ENCODE peak calls at places on chromosomes 5 and 9, in four cellular contexts. Y, E, X and R are unnamed samples.

GRCh38 chr9:4295160-4295559 is 4.7 kb downstream of the GLIS3 start:
- DNase-seq in Y (no peak), E (no peak), X (no peak), R (no peak)

GRCh38 chr5:16057277-16057676 is 122.3 kb downstream of the MARCHF11 start:
- DNase-seq in Y (peak; percentile 9), E (no peak), X (peak; percentile 82), R (no peak)

GRCh38 chr9:8825600-8826147 is 1026.1 kb upstream of the DMAC1 start:
- DNase-seq in Y (no peak), E (no peak), X (no peak), R (no peak)

GRCh38 chr5:118611332-118611945 is 376.9 kb downstream of the DTWD2 start:
- DNase-seq in Y (peak; percentile 33), E (peak; percentile 17), X (peak; percentile 53), R (peak; percentile 70)

GRCh38 chr5:158647264-158647663 is 452.5 kb downstream of the EBF1 start:
- DNase-seq in Y (no peak), E (no peak), X (no peak), R (no peak)

GRCh38 chr9:69817202-69817601 is 3.4 kb upstream of the CFAP95 start:
- DNase-seq in Y (no peak), E (no peak), X (no peak), R (no peak)

GRCh38 chr5:50299896-50300295 is 141.2 kb downstream of the EMB start:
- DNase-seq in Y (no peak), E (no peak), X (no peak), R (no peak)

GRCh38 chr5:124301850-124302249 is 444.6 kb downstream of the ZNF608 start:
- DNase-seq in Y (peak; percentile 33), E (peak; percentile 72), X (peak; percentile 39), R (no peak)

GRCh38 chr5:110258460-110258859 is 468.0 kb downstream of the TMEM232 start:
- DNase-seq in Y (peak; percentile 1), E (no peak), X (peak; percentile 74), R (peak; percentile 78)

GRCh38 chr5:77709340-77709739 is 66.8 kb downstream of the TBCA start:
- DNase-seq in Y (no peak), E (no peak), X (no peak), R (no peak)

GRCh38 chr5:100902406-100903035 is 561 bp downstream of the ST8SIA4 start:
- DNase-seq in Y (peak; percentile 33), E (no peak), X (peak; percentile 11), R (no peak)

GRCh38 chr5:52760695-52761366 is 26.9 kb upstream of the ITGA1 start:
- DNase-seq in Y (no peak), E (no peak), X (no peak), R (no peak)

GRCh38 chr5:144710620-144711019 is 539.9 kb downstream of the KCTD16 start:
- DNase-seq in Y (no peak), E (no peak), X (no peak), R (no peak)

GRCh38 chr9:107443786-107444185 is 45.8 kb downstream of the KLF4 start:
- DNase-seq in Y (no peak), E (no peak), X (no peak), R (no peak)

GRCh38 chr9:81430727-81431126 is 258.6 kb downstream of the TLE1 start:
- DNase-seq in Y (peak; percentile 33), E (peak; percentile 72), X (no peak), R (no peak)

GRCh38 chr9:94909250-94909894 is 182.9 kb downstream of the AOPEP start:
- DNase-seq in Y (no peak), E (no peak), X (peak; percentile 27), R (no peak)

GRCh38 chr5:1335540-1336095 is 9.3 kb downstream of the CLPTM1L start:
- DNase-seq in Y (no peak), E (no peak), X (no peak), R (no peak)

GRCh38 chr5:154795235-154795596 is 40.0 kb downstream of the LARP1 start:
- DNase-seq in Y (peak; percentile 41), E (peak; percentile 17), X (no peak), R (no peak)

GRCh38 chr5:88727705-88728313 is 155.2 kb downstream of the MEF2C start:
- DNase-seq in Y (peak; percentile 62), E (peak; percentile 24), X (peak; percentile 41), R (no peak)

GRCh38 chr5:151892393-151892792 is 32.3 kb downstream of the GLRA1 start:
- DNase-seq in Y (no peak), E (no peak), X (no peak), R (peak; percentile 23)

GRCh38 chr5:125409101-125409495 is 662.7 kb upstream of the ZNF608 start:
- DNase-seq in Y (no peak), E (peak; percentile 18), X (peak; percentile 61), R (no peak)

GRCh38 chr9:752201-752600 is 89.3 kb upstream of the DMRT1 start:
- DNase-seq in Y (peak; percentile 96), E (peak; percentile 97), X (peak; percentile 93), R (no peak)

GRCh38 chr9:31908891-31909480 is 475.5 kb upstream of the ACO1 start:
- DNase-seq in Y (no peak), E (no peak), X (peak; percentile 66), R (no peak)

GRCh38 chr5:32489791-32490581 is 45.4 kb upstream of the ZFR start:
- DNase-seq in Y (peak; percentile 90), E (peak; percentile 87), X (peak; percentile 76), R (peak; percentile 78)

GRCh38 chr5:172114875-172115422 is 73.1 kb downstream of the STK10 start:
- DNase-seq in Y (no peak), E (no peak), X (no peak), R (no peak)

GRCh38 chr5:1101991-1102713 is 9.7 kb downstream of the SLC12A7 start:
- DNase-seq in Y (peak; percentile 20), E (peak; percentile 18), X (no peak), R (peak; percentile 57)

GRCh38 chr9:138044485-138045383 is 167.2 kb downstream of the CACNA1B start:
- DNase-seq in Y (no peak), E (no peak), X (no peak), R (no peak)

GRCh38 chr5:149493316-149493715 is 57.9 kb downstream of the CSNK1A1 start:
- DNase-seq in Y (no peak), E (no peak), X (peak; percentile 49), R (no peak)

GRCh38 chr9:1231998-1232919 is 182.1 kb downstream of the DMRT2 start:
- DNase-seq in Y (peak; percentile 80), E (peak; percentile 60), X (peak; percentile 78), R (no peak)

GRCh38 chr9:94504358-94504757 is 50.5 kb upstream of the PCAT7 start:
- DNase-seq in Y (no peak), E (no peak), X (no peak), R (no peak)

GRCh38 chr5:168147536-168148460 is 143.6 kb upstream of the WWC1 start:
- DNase-seq in Y (no peak), E (no peak), X (no peak), R (no peak)

GRCh38 chr9:1261879-1262278 is 211.7 kb downstream of the DMRT2 start:
- DNase-seq in Y (no peak), E (no peak), X (no peak), R (no peak)

GRCh38 chr9:122370869-122371467 is at the start of gene PTGS1:
- DNase-seq in Y (no peak), E (peak; percentile 38), X (peak; percentile 53), R (peak; percentile 60)

GRCh38 chr5:192691-192969 is 1.3 kb downstream of the LRRC14B start:
- DNase-seq in Y (no peak), E (no peak), X (no peak), R (peak; percentile 13)

DNA sequence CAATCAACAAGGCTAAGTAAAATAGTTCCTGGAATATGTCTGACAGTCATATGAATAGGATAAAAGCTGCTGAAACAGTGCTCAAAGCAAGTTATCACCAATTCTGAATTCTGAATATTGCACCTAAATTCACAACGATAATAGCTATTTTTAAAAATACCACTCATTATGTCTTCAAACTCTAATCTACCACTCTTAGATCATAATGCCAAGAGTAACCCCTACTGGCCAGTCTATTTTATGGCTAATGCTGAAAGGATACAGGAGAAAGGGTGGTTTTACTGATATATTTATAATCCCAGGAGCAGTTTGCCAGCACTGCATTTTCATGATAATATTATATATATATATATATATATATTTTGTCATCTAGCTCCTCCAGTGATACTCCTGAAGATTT is 232.8 kb downstream of the PDE4D start:
- DNase-seq in Y (peak; percentile 59), E (peak; percentile 2), X (peak; percentile 27), R (no peak)
- TF ChIP-seq CTCF in Y (peak; percentile 40), E (peak; percentile 27), X (peak; percentile 36), R (no peak)

GRCh38 chr5:95730730-95731570 is at the start of gene RHOBTB3:
- DNase-seq in Y (peak; percentile 96), E (peak; percentile 91), X (peak; percentile 61), R (peak; percentile 88)
- TF ChIP-seq CTCF in Y (no peak), E (no peak), X (no peak), R (no peak)

GRCh38 chr9:133680250-133680975 is 44.2 kb downstream of the DBH start:
- DNase-seq in Y (no peak), E (no peak), X (no peak), R (peak; percentile 7)
- TF ChIP-seq CTCF in Y (no peak), E (no peak), X (no peak), R (no peak)

GRCh38 chr5:115352571-115352970 is 56.1 kb upstream of the CCDC112 start:
- DNase-seq in Y (no peak), E (no peak), X (peak; percentile 17), R (no peak)

GRCh38 chr5:115350892-115351291 is 54.4 kb upstream of the CCDC112 start:
- DNase-seq in Y (no peak), E (no peak), X (no peak), R (no peak)

GRCh38 chr5:115351356-115352195 is 55.1 kb upstream of the CCDC112 start:
- DNase-seq in Y (peak; percentile 78), E (peak; percentile 73), X (peak; percentile 75), R (no peak)

GRCh38 chr5:115348175-115348574 is 51.7 kb upstream of the CCDC112 start:
- DNase-seq in Y (no peak), E (no peak), X (no peak), R (no peak)

GRCh38 chr5:115349001-115349817 is 52.8 kb upstream of the CCDC112 start:
- DNase-seq in Y (peak; percentile 93), E (peak; percentile 90), X (peak; percentile 84), R (no peak)
- TF ChIP-seq CTCF in Y (peak; percentile 5), E (no peak), X (peak; percentile 3), R (no peak)